ENCODE peak calls at places on chromosomes 1 and 21, in ten cellular contexts. L, F, N, V, O, G, R, W, M and A are unnamed samples.
A peak's percentile ranks its signal among the peaks of the same experiment; 100 is the strongest.

GRCh38 chr1:154778280-154778679 is 91.8 kb downstream of the KCNN3 start:
- DNase-seq in R (no peak), L (no peak), W (no peak), M (no peak), G (no peak), V (no peak), O (no peak), N (no peak), F (no peak), A (no peak)

GRCh38 chr21:36111238-36111637 is 23.6 kb upstream of the CBR3 start:
- DNase-seq in W (no peak), R (no peak), V (no peak), G (no peak), O (no peak), F (no peak), M (no peak), N (no peak), L (no peak), A (no peak)

GRCh38 chr21:45415188-45415942 is 10.4 kb downstream of the COL18A1 start:
- DNase-seq in N (no peak), G (no peak), F (no peak), R (no peak), O (no peak), M (peak; percentile 26), V (no peak), W (no peak), L (no peak), A (peak; percentile 39)

GRCh38 chr1:94776474-94776873 is 43.7 kb upstream of the SLC44A3 start:
- DNase-seq in M (no peak), V (no peak), R (no peak), F (no peak), W (no peak), N (no peak), O (no peak), L (no peak), G (no peak), A (no peak)

GRCh38 chr1:200079576-200079975 is 52.1 kb downstream of the NR5A2 start:
- DNase-seq in W (no peak), N (no peak), R (no peak), G (no peak), V (no peak), F (no peak), O (no peak), L (no peak), M (no peak), A (no peak)

GRCh38 chr21:15422761-15423160 is 307.0 kb upstream of the USP25 start:
- DNase-seq in F (no peak), G (no peak), V (no peak), M (no peak), W (no peak), R (peak; percentile 64), N (no peak), L (no peak), O (no peak), A (no peak)

GRCh38 chr1:221328371-221328770 is 413.5 kb downstream of the DUSP10 start:
- DNase-seq in V (no peak), L (no peak), O (no peak), N (no peak), R (no peak), G (no peak), F (no peak), W (no peak), M (no peak), A (no peak)

GRCh38 chr1:7703321-7704213 is 67.5 kb upstream of the VAMP3 start:
- DNase-seq in N (no peak), F (no peak), O (peak; percentile 67), L (no peak), R (no peak), V (peak; percentile 35), W (no peak), G (peak; percentile 9), M (no peak), A (peak; percentile 85)

GRCh38 chr1:198265073-198265661 is 108.4 kb downstream of the NEK7 start:
- DNase-seq in W (no peak), N (no peak), G (no peak), M (peak; percentile 54), O (no peak), V (no peak), L (no peak), F (peak; percentile 52), R (no peak), A (no peak)

GRCh38 chr1:113320972-113321680 is 69.2 kb upstream of the MAGI3 start:
- DNase-seq in W (no peak), O (no peak), M (no peak), N (no peak), L (no peak), V (no peak), R (no peak), F (no peak), G (no peak), A (no peak)